ENCODE peak calls at places on chromosomes 11 and 22, in nine cellular contexts. Y is WTC11; B is progenitor cell of endocrine pancreas; G is NCI-H1417; P is glutamatergic neuron; L is NAMALWA; W is stimulated activated CD4-positive, alpha-beta T cell treated with anti-CD3 and anti-CD28 coated beads, Interleukin-4, amount 100 ng/mL, for 24 hours; V is activated T-helper 1 cell treated with anti-CD3 and anti-CD28 coated beads, Interleukin-2, amount 50 U/mL, for 16 hours; F is lung. Z is an unnamed sample.

GRCh38 chr11:9150501-9150900 is 59.1 kb upstream of the SCUBE2 start:
- DNase-seq in Y (no peak), B (no peak), G (no peak), P (no peak), L (no peak), W (no peak), V (no peak), F (no peak), Z (no peak)

GRCh38 chr11:71286701-71287643 is 34.6 kb upstream of the SHANK2 start:
- DNase-seq in Y (peak; percentile 11), B (no peak), G (no peak), P (no peak), L (no peak), W (no peak), V (no peak), F (peak; percentile 71), Z (no peak)

GRCh38 chr11:75668508-75669297 is at the start of gene MAP6:
- DNase-seq in Y (peak; percentile 64), B (no peak), G (peak; percentile 73), P (peak; percentile 89), L (no peak), W (peak; percentile 15), V (no peak), F (no peak), Z (no peak)

GRCh38 chr11:112513417-112513816 is 252.8 kb upstream of the PLET1 start:
- DNase-seq in Y (no peak), B (no peak), G (no peak), P (no peak), L (no peak), W (no peak), V (no peak), F (no peak), Z (no peak)

GRCh38 chr11:15826826-15827225 is 529.5 kb downstream of the SOX6 start:
- DNase-seq in Y (peak; percentile 93), B (peak; percentile 70), G (peak; percentile 38), P (peak; percentile 89), L (peak; percentile 50), W (no peak), V (no peak), F (peak; percentile 32), Z (no peak)

GRCh38 chr22:45975266-45976161 is 1.4 kb downstream of the WNT7B start:
- DNase-seq in Y (no peak), B (no peak), G (no peak), P (no peak), L (no peak), W (no peak), V (no peak), F (peak; percentile 65), Z (no peak)

GRCh38 chr11:12433571-12434061 is 56.2 kb downstream of the PARVA start:
- DNase-seq in Y (no peak), B (no peak), G (no peak), P (no peak), L (no peak), W (no peak), V (no peak), F (no peak), Z (no peak)

GRCh38 chr11:64132388-64132771 is 33.5 kb downstream of the MACROD1 start:
- DNase-seq in Y (no peak), B (no peak), G (no peak), P (no peak), L (no peak), W (no peak), V (no peak), F (no peak), Z (no peak)

GRCh38 chr22:46923394-46923793 is 160.9 kb downstream of the TBC1D22A start:
- DNase-seq in Y (no peak), B (no peak), G (no peak), P (no peak), L (no peak), W (no peak), V (no peak), F (no peak), Z (no peak)

GRCh38 chr11:113710989-113711388 is 4.9 kb upstream of the TMPRSS5 start:
- DNase-seq in Y (no peak), B (no peak), G (no peak), P (no peak), L (no peak), W (no peak), V (no peak), F (no peak), Z (no peak)

GRCh38 chr11:8833568-8834275 is 77.3 kb upstream of the AKIP1 start:
- DNase-seq in Y (no peak), B (no peak), G (no peak), P (no peak), L (peak; percentile 27), W (no peak), V (no peak), F (no peak), Z (no peak)

GRCh38 chr11:107819361-107820014 is 39.1 kb downstream of the SLC35F2 start:
- DNase-seq in Y (no peak), B (no peak), G (no peak), P (no peak), L (no peak), W (no peak), V (no peak), F (no peak), Z (no peak)

GRCh38 chr11:78567209-78567608 is 7.5 kb downstream of the NARS2 start:
- DNase-seq in Y (no peak), B (no peak), G (no peak), P (no peak), L (no peak), W (no peak), V (no peak), F (no peak), Z (no peak)

GRCh38 chr11:76699461-76700091 is 29.0 kb upstream of the LRRC32 start:
- DNase-seq in Y (no peak), B (no peak), G (no peak), P (no peak), L (no peak), W (no peak), V (no peak), F (no peak), Z (no peak)

GRCh38 chr11:68118753-68119448 is 2.3 kb downstream of the CHKA start:
- DNase-seq in Y (no peak), B (no peak), G (no peak), P (no peak), L (peak; percentile 86), W (no peak), V (no peak), F (no peak), Z (no peak)

GRCh38 chr22:28648792-28649191 is 30.8 kb downstream of the TTC28 start:
- DNase-seq in Y (no peak), B (no peak), G (no peak), P (no peak), L (no peak), W (no peak), V (no peak), F (no peak), Z (no peak)

GRCh38 chr11:34855754-34856095 is 60.5 kb downstream of the APIP start:
- DNase-seq in Y (no peak), B (no peak), G (no peak), P (no peak), L (no peak), W (no peak), V (no peak), F (no peak), Z (no peak)

GRCh38 chr22:19143212-19143611 is 1.2 kb downstream of the ESS2 start:
- DNase-seq in Y (no peak), B (no peak), G (no peak), P (no peak), L (no peak), W (no peak), V (no peak), F (no peak), Z (no peak)

GRCh38 chr11:87966744-87967143 is 208.5 kb downstream of the RAB38 start:
- DNase-seq in Y (no peak), B (no peak), G (no peak), P (no peak), L (no peak), W (no peak), V (no peak), F (no peak), Z (no peak)

GRCh38 chr22:42437488-42438292 is 5.5 kb upstream of the NFAM1 start:
- DNase-seq in Y (peak; percentile 89), B (peak; percentile 88), G (peak; percentile 50), P (peak; percentile 87), L (peak; percentile 89), W (peak; percentile 88), V (peak; percentile 76), F (peak; percentile 82), Z (no peak)

GRCh38 chr22:17999851-18000250 is 24.5 kb downstream of the MICAL3 start:
- DNase-seq in Y (no peak), B (no peak), G (no peak), P (no peak), L (no peak), W (no peak), V (no peak), F (no peak), Z (no peak)

GRCh38 chr11:133678211-133678610 is 145.9 kb upstream of the OPCML start:
- DNase-seq in Y (no peak), B (no peak), G (no peak), P (no peak), L (no peak), W (no peak), V (no peak), F (no peak), Z (no peak)